ENCODE peak calls at places on chromosomes 12 and 14, in nine cellular contexts. X is upper lobe of left lung, D is prostate gland, O is HCT116, I is sigmoid colon, K is endothelial cell of umbilical vein, Q is SK-N-SH, S is stomach, F is spleen. M is an unnamed sample. For H3K9me3, the result is how much of the 10 kb centered on the place peaks cover.

GRCh38 chr14:75521415-75522199 is 662 bp upstream of the BATF start:
- DNase-seq in X (no peak), D (no peak), O (no peak), I (no peak), K (no peak), Q (no peak), S (no peak), F (no peak), M (no peak)

GRCh38 chr12:26691234-26691970 is 141.6 kb downstream of the ITPR2 start:
- DNase-seq in X (peak), D (no peak), O (peak), I (no peak), K (peak), Q (no peak), S (no peak), F (no peak), M (no peak)

GRCh38 chr12:124469193-124469888 is 98.1 kb downstream of the NCOR2 start:
- DNase-seq in X (no peak), D (no peak), O (no peak), I (no peak), K (no peak), Q (no peak), S (no peak), F (no peak), M (no peak)

GRCh38 chr12:65662590-65662989 is 161.7 kb upstream of the HMGA2 start:
- DNase-seq in X (no peak), D (no peak), O (no peak), I (no peak), K (no peak), Q (no peak), S (no peak), F (no peak), M (no peak)

GRCh38 chr14:59197695-59198262 is 9.3 kb downstream of the DAAM1 start:
- DNase-seq in X (no peak), D (no peak), O (no peak), I (no peak), K (peak), Q (no peak), S (no peak), F (no peak), M (no peak)

GRCh38 chr14:65832431-65833253 is 420.1 kb downstream of the FUT8 start:
- DNase-seq in X (no peak), D (no peak), O (no peak), I (no peak), K (peak), Q (peak), S (no peak), F (no peak), M (peak)

GRCh38 chr14:50335389-50335788 is 23.3 kb downstream of the DMAC2L start:
- DNase-seq in X (no peak), D (peak), O (no peak), I (peak), K (peak), Q (peak), S (no peak), F (no peak), M (no peak)

GRCh38 chr12:97837401-97837800 is 374.8 kb downstream of the RMST start:
- DNase-seq in X (no peak), D (peak), O (no peak), I (no peak), K (no peak), Q (no peak), S (no peak), F (no peak), M (no peak)

GRCh38 chr12:99253068-99253467 is 394.5 kb upstream of the GARIN6 start:
- DNase-seq in X (no peak), D (no peak), O (no peak), I (no peak), K (no peak), Q (peak), S (no peak), F (no peak), M (no peak)

GRCh38 chr12:104623920-104624319 is 167.2 kb downstream of the CHST11 start:
- DNase-seq in X (no peak), D (no peak), O (no peak), I (no peak), K (no peak), Q (no peak), S (no peak), F (no peak), M (no peak)

GRCh38 chr12:107368586-107368985 is 275.2 kb upstream of the CRY1 start:
- DNase-seq in X (no peak), D (no peak), O (no peak), I (no peak), K (no peak), Q (no peak), S (no peak), F (no peak), M (no peak)

GRCh38 chr12:12214201-12214600 is 52.6 kb downstream of the LRP6 start:
- DNase-seq in X (no peak), D (no peak), O (no peak), I (no peak), K (no peak), Q (no peak), S (no peak), F (no peak), M (no peak)

GRCh38 chr14:104550849-104551728 is 28.5 kb upstream of the C14orf180 start:
- DNase-seq in X (peak), D (no peak), O (no peak), I (peak), K (no peak), Q (peak), S (no peak), F (no peak), M (no peak)

GRCh38 chr12:118480235-118480634 is 103.9 kb downstream of the SUDS3 start:
- DNase-seq in X (no peak), D (no peak), O (no peak), I (no peak), K (no peak), Q (no peak), S (no peak), F (no peak), M (no peak)

GRCh38 chr12:49537709-49538601 is 875 bp upstream of the KCNH3 start:
- DNase-seq in X (peak), D (no peak), O (no peak), I (peak), K (no peak), Q (peak), S (peak), F (peak), M (no peak)

GRCh38 chr14:101709962-101710891 is 51.3 kb upstream of the PPP2R5C start:
- DNase-seq in X (no peak), D (no peak), O (peak), I (no peak), K (no peak), Q (no peak), S (peak), F (no peak), M (no peak)

GRCh38 chr14:97712471-97712870 is 915.3 kb downstream of the VRK1 start:
- DNase-seq in X (no peak), D (no peak), O (no peak), I (no peak), K (no peak), Q (no peak), S (no peak), F (no peak), M (no peak)

GRCh38 chr14:63713765-63714164 is 14.1 kb downstream of the SGPP1 start:
- DNase-seq in X (no peak), D (no peak), O (peak), I (no peak), K (peak), Q (no peak), S (no peak), F (no peak), M (no peak)

GRCh38 chr12:117069926-117070900 is 29.0 kb downstream of the TESC start:
- DNase-seq in X (no peak), D (no peak), O (no peak), I (no peak), K (no peak), Q (no peak), S (peak), F (peak), M (no peak)

GRCh38 chr14:39083127-39083526 is 19.9 kb downstream of the SEC23A start:
- DNase-seq in X (no peak), D (no peak), O (no peak), I (no peak), K (no peak), Q (no peak), S (no peak), F (no peak), M (no peak)

GRCh38 chr14:91249841-91250616 is 5.5 kb upstream of the GPR68 start:
- DNase-seq in X (peak), D (no peak), O (no peak), I (no peak), K (no peak), Q (peak), S (no peak), F (peak), M (no peak)

GRCh38 chr14:96092936-96093335 is 53.8 kb downstream of the C14orf132 start:
- DNase-seq in X (no peak), D (no peak), O (no peak), I (no peak), K (no peak), Q (no peak), S (no peak), F (peak), M (no peak)

GRCh38 chr12:54126696-54127537 is 61.9 kb downstream of the SMUG1 start:
- DNase-seq in X (peak), D (no peak), O (no peak), I (peak), K (no peak), Q (peak), S (peak), F (peak), M (no peak)

GRCh38 chr12:3990356-3990975 is 117.3 kb upstream of the PARP11 start:
- DNase-seq in X (peak), D (no peak), O (no peak), I (no peak), K (no peak), Q (no peak), S (no peak), F (no peak), M (no peak)

GRCh38 chr12:79927772-79928474 is 7.0 kb downstream of the PPP1R12A start:
- DNase-seq in X (no peak), D (no peak), O (no peak), I (no peak), K (no peak), Q (no peak), S (no peak), F (no peak), M (no peak)

GRCh38 chr12:67695974-67696373 is 47.4 kb downstream of the DYRK2 start:
- DNase-seq in X (no peak), D (no peak), O (no peak), I (no peak), K (no peak), Q (no peak), S (no peak), F (no peak), M (no peak)

GRCh38 chr14:95478309-95478708 is 38.1 kb downstream of the SYNE3 start:
- DNase-seq in X (no peak), D (no peak), O (no peak), I (no peak), K (no peak), Q (no peak), S (no peak), F (no peak), M (no peak)

GRCh38 chr12:100404769-100405407 is 48.0 kb downstream of the SLC17A8 start:
- DNase-seq in X (no peak), D (peak), O (peak), I (no peak), K (peak), Q (peak), S (peak), F (no peak), M (peak)

GRCh38 chr12:5965950-5966383 is 20.9 kb upstream of the ANO2 start:
- DNase-seq in X (peak), D (peak), O (peak), I (no peak), K (peak), Q (peak), S (peak), F (no peak), M (no peak)

GRCh38 chr12:131684015-131684725 is 26.7 kb upstream of the SFSWAP start:
- DNase-seq in X (peak), D (no peak), O (no peak), I (no peak), K (no peak), Q (no peak), S (no peak), F (peak), M (no peak)

GRCh38 chr12:63913929-63914328 is 69.4 kb downstream of the SRGAP1 start:
- DNase-seq in X (no peak), D (no peak), O (no peak), I (no peak), K (no peak), Q (no peak), S (no peak), F (no peak), M (no peak)

GRCh38 chr12:132940071-132940719 is 15.9 kb downstream of the ZNF605 start:
- DNase-seq in X (no peak), D (no peak), O (no peak), I (no peak), K (no peak), Q (no peak), S (no peak), F (no peak), M (no peak)

GRCh38 chr12:132936163-132936562 is 19.9 kb downstream of the ZNF605 start:
- DNase-seq in X (no peak), D (no peak), O (no peak), I (no peak), K (no peak), Q (no peak), S (no peak), F (no peak), M (no peak)

GRCh38 chr12:132941336-132941954 is 14.7 kb downstream of the ZNF605 start:
- DNase-seq in X (no peak), D (no peak), O (no peak), I (no peak), K (no peak), Q (no peak), S (no peak), F (no peak), M (no peak)

GRCh38 chr12:132942611-132943010 is 13.5 kb downstream of the ZNF605 start:
- DNase-seq in X (no peak), D (no peak), O (no peak), I (no peak), K (no peak), Q (no peak), S (no peak), F (no peak), M (no peak)

GRCh38 chr12:132937476-132937875 is 18.6 kb downstream of the ZNF605 start:
- DNase-seq in X (no peak), D (no peak), O (no peak), I (no peak), K (no peak), Q (no peak), S (no peak), F (no peak), M (no peak)
- H3K9me3 ChIP-seq in X (half or more), D (under half), O (under half), I (under half), K (under half), Q (under half), S (under half), F (half or more), M (under half)

DNA sequence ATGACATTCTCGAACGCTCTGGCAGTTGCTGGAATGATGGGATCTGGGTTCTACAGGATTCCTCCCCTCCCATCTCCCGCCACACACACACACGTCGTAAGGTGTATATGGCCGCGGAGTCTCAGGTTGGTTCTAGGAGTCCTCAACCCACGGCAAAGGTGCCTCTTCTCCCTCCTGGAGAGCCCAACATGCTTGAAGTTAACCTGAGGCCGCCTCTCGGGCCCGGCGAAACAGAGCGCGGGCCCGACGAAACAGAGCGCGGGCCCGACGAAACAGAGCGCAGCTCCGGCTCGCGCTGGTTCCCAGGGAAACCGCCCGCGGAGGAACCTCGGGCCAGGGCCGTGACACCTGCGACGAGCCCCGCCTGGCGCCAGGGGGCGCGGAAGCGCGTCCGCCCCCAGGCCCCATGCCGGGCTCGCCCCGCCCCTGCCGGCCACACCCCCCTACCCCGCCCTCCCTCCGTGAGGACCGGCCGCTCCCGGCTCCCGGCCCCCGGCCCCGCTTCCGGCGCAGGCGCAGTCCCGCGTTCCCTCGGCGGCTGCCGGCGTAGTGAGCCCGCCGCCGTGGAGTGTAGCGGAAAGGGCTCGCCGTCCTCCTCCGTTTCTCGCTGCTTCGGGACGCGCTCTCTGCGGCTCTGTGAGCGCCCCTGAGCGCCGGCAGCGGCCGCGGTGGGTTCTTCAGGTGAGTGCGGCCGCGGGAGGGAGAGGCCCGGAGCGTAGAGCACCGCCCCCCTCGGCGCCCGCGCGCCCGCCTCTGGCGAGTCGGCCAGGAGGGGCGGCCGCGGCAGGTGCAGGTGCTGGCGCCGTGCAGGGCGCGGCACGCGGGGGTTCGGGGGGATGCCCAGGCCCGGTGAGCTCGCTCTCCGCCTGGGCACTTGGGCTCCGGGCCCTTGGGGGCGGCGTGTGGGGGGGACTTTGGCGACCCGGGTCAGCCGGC is at the start of gene RAB3IP:
- DNase-seq in X (peak), D (peak), O (peak), I (peak), K (peak), Q (peak), S (peak), F (peak), M (no peak)
- TF ChIP-seq POLR2AphosphoS5 in X (peak), D (peak), O (peak), I (no peak), K (no peak), Q (peak), S (peak), F (peak), M (peak)

DNA sequence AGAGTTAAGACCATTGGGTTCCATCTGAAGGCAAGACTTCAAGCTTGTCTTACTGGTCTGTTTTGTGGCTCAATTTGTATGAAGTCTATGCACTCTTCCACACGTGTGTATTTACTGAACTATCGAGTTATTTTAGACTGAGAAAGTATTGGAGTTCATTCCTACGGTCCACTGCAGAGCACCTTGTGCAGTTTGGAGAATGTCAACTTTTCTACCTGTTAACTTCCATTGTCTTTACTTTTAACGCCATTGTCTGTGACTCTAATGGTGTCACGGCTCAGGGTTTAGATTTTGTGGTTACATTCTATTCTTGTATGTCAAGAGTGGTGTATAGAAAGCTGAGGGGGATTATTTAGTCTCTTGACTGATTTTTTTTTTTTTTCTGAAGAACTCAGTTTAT is 3.8 kb downstream of the HIF1A start:
- DNase-seq in X (no peak), D (no peak), O (no peak), I (no peak), K (no peak), Q (no peak), S (no peak), F (no peak), M (no peak)
- H3K27ac ChIP-seq in X (no peak), D (no peak), O (no peak), I (no peak), K (no peak), Q (peak), S (peak), F (peak), M (no peak)

GRCh38 chr14:105844810-105845724 is 318.7 kb downstream of the TMEM121 start:
- DNase-seq in X (peak), D (no peak), O (no peak), I (no peak), K (no peak), Q (no peak), S (no peak), F (peak), M (no peak)
- H3K9me3 ChIP-seq in X (under half), D (under half), O (under half), I (under half), K (under half), Q (under half), S (under half), F (under half), M (under half)

M was measured in SK-N-MC.